ENCODE peak calls at places on chromosomes 2 and 18, in seven cellular contexts. E is NCI-H345; D is effector CD4-positive, alpha-beta T cell; Z is left colon; S is activated CD8-positive, alpha-beta T cell treated with anti-CD3 and anti-CD28 coated beads, Interleukin-2, amount 10 ng/mL, durations not matched to agents 7 days and 5 days; H is NCI-H2029 treated with DMSO at 0.1 percent for 48 hours; I is stimulated activated CD4-positive, alpha-beta T cell treated with anti-CD3 and anti-CD28 coated beads, Interleukin-1b, Interleukin-23, amount 100 ng/mL, for 24 hours. C is an unnamed sample.
A peak's percentile ranks its signal among the peaks of the same experiment; 100 is the strongest.

GRCh38 chr2:191478754-191479679 is 198.9 kb upstream of the NABP1 start:
- DNase-seq in H (no peak), S (no peak), D (no peak), Z (peak; percentile 44), I (no peak), E (peak; percentile 29), C (no peak)

GRCh38 chr2:183349046-183349445 is 224.8 kb downstream of the NUP35 start:
- DNase-seq in Z (no peak), H (no peak), I (no peak), S (no peak), E (no peak), D (no peak), C (no peak)

GRCh38 chr18:28855524-28855923 is 678.6 kb upstream of the CDH2 start:
- DNase-seq in Z (no peak), H (no peak), S (no peak), I (no peak), D (no peak), E (no peak), C (no peak)

GRCh38 chr18:9631814-9632496 is 17.6 kb upstream of the PPP4R1 start:
- DNase-seq in I (no peak), S (no peak), E (no peak), D (no peak), Z (no peak), H (no peak), C (peak; percentile 81)

GRCh38 chr18:46333371-46334199 is 229.4 kb downstream of the HAUS1 start:
- DNase-seq in S (peak; percentile 45), D (no peak), H (no peak), Z (no peak), E (peak; percentile 73), I (no peak), C (no peak)

GRCh38 chr18:70390366-70391090 is 101.7 kb downstream of the SOCS6 start:
- DNase-seq in S (no peak), E (no peak), D (no peak), H (no peak), I (no peak), Z (no peak), C (no peak)

GRCh38 chr18:78587096-78587495 is 392.5 kb upstream of the SALL3 start:
- DNase-seq in H (no peak), E (no peak), Z (no peak), D (no peak), S (no peak), I (no peak), C (peak; percentile 53)

GRCh38 chr2:219782999-219783398 is 155.6 kb downstream of the SLC4A3 start:
- DNase-seq in S (no peak), E (no peak), D (no peak), Z (no peak), H (no peak), I (no peak), C (no peak)

GRCh38 chr2:46297546-46298271 is 502 bp downstream of the EPAS1 start:
- DNase-seq in Z (peak; percentile 91), E (peak; percentile 76), D (peak; percentile 59), H (peak; percentile 72), I (peak; percentile 40), S (peak; percentile 79), C (peak; percentile 70)

GRCh38 chr2:152508446-152508845 is 173.5 kb downstream of the FMNL2 start:
- DNase-seq in H (no peak), S (no peak), Z (no peak), D (no peak), I (no peak), E (peak; percentile 42), C (no peak)

GRCh38 chr18:32278148-32278799 is 88.4 kb downstream of the MEP1B start:
- DNase-seq in E (no peak), H (no peak), Z (peak; percentile 43), D (no peak), S (no peak), I (no peak), C (no peak)

GRCh38 chr18:71784777-71785176 is 759.4 kb downstream of the CBLN2 start:
- DNase-seq in E (no peak), Z (no peak), S (no peak), H (no peak), D (no peak), I (no peak), C (no peak)